ENCODE peak calls at places on chromosomes 1 and 21, in five cellular contexts. One of them, this sample, is unnamed.

GRCh38 chr1:33763406-33763805 is 100.5 kb upstream of the HMGB4 start:
- DNase-seq in GM12878: no peak
- DNase-seq in SK-N-SH: no peak
- DNase-seq in K562: no peak
- DNase-seq in HepG2: no peak
- DNase-seq in this sample: no peak

GRCh38 chr1:223217781-223218180 is 74.7 kb upstream of the TLR5 start:
- DNase-seq in GM12878: no peak
- DNase-seq in SK-N-SH: no peak
- DNase-seq in K562: no peak
- DNase-seq in HepG2: no peak
- DNase-seq in this sample: no peak

GRCh38 chr1:6445062-6445763 is 20.6 kb downstream of the ESPN start:
- DNase-seq in GM12878: no peak
- DNase-seq in SK-N-SH: peak; percentile 71
- DNase-seq in K562: no peak
- DNase-seq in HepG2: peak; percentile 74
- DNase-seq in this sample: no peak

GRCh38 chr1:156725683-156726280 is 2.5 kb upstream of the METTL25B start:
- DNase-seq in GM12878: peak; percentile 64
- DNase-seq in SK-N-SH: peak; percentile 84
- DNase-seq in K562: peak; percentile 76
- DNase-seq in HepG2: peak; percentile 84
- DNase-seq in this sample: peak; percentile 89

GRCh38 chr1:202968895-202969295 is 1.8 kb upstream of the CYB5R1 start:
- DNase-seq in GM12878: peak; percentile 33
- DNase-seq in SK-N-SH: peak; percentile 62
- DNase-seq in K562: peak; percentile 77
- DNase-seq in HepG2: peak; percentile 78
- DNase-seq in this sample: peak; percentile 82

GRCh38 chr1:55214214-55214902 is 806 bp downstream of the USP24 start:
- DNase-seq in GM12878: no peak
- DNase-seq in SK-N-SH: peak; percentile 82
- DNase-seq in K562: peak; percentile 85
- DNase-seq in HepG2: peak; percentile 31
- DNase-seq in this sample: peak; percentile 67

GRCh38 chr1:172427191-172427590 is 6.7 kb downstream of the C1orf105 start:
- DNase-seq in GM12878: no peak
- DNase-seq in SK-N-SH: no peak
- DNase-seq in K562: no peak
- DNase-seq in HepG2: no peak
- DNase-seq in this sample: no peak

GRCh38 chr21:42572906-42573495 is 59.3 kb downstream of the SLC37A1 start:
- DNase-seq in GM12878: no peak
- DNase-seq in SK-N-SH: no peak
- DNase-seq in K562: no peak
- DNase-seq in HepG2: no peak
- DNase-seq in this sample: no peak

GRCh38 chr1:23473037-23473800 is 10.8 kb downstream of the ASAP3 start:
- DNase-seq in GM12878: no peak
- DNase-seq in SK-N-SH: no peak
- DNase-seq in K562: no peak
- DNase-seq in HepG2: peak; percentile 74
- DNase-seq in this sample: no peak

GRCh38 chr1:181089777-181090505 is 1.4 kb downstream of the IER5 start:
- DNase-seq in GM12878: no peak
- DNase-seq in SK-N-SH: peak; percentile 80
- DNase-seq in K562: peak; percentile 82
- DNase-seq in HepG2: peak; percentile 30
- DNase-seq in this sample: no peak

GRCh38 chr1:203264052-203264501 is 34.6 kb upstream of the CHIT1 start:
- DNase-seq in GM12878: no peak
- DNase-seq in SK-N-SH: no peak
- DNase-seq in K562: no peak
- DNase-seq in HepG2: no peak
- DNase-seq in this sample: no peak

GRCh38 chr1:17192394-17193221 is 12.3 kb upstream of the PADI1 start:
- DNase-seq in GM12878: no peak
- DNase-seq in SK-N-SH: no peak
- DNase-seq in K562: no peak
- DNase-seq in HepG2: no peak
- DNase-seq in this sample: no peak

GRCh38 chr1:25641931-25642611 is 25.5 kb downstream of the MAN1C1 start:
- DNase-seq in GM12878: no peak
- DNase-seq in SK-N-SH: no peak
- DNase-seq in K562: no peak
- DNase-seq in HepG2: no peak
- DNase-seq in this sample: peak; percentile 2

GRCh38 chr1:60664079-60664478 is 418.3 kb upstream of the NFIA start:
- DNase-seq in GM12878: no peak
- DNase-seq in SK-N-SH: no peak
- DNase-seq in K562: no peak
- DNase-seq in HepG2: no peak
- DNase-seq in this sample: no peak

GRCh38 chr21:42614811-42615342 is 38.5 kb upstream of the PDE9A start:
- DNase-seq in GM12878: no peak
- DNase-seq in SK-N-SH: peak; percentile 60
- DNase-seq in K562: no peak
- DNase-seq in HepG2: peak; percentile 76
- DNase-seq in this sample: peak; percentile 39

GRCh38 chr21:44742418-44743153 is 31.2 kb upstream of the TSPEAR start:
- DNase-seq in GM12878: no peak
- DNase-seq in SK-N-SH: no peak
- DNase-seq in K562: no peak
- DNase-seq in HepG2: peak; percentile 30
- DNase-seq in this sample: no peak

GRCh38 chr1:109399326-109399957 is 1.7 kb upstream of the SORT1 start:
- DNase-seq in GM12878: no peak
- DNase-seq in SK-N-SH: peak; percentile 59
- DNase-seq in K562: peak; percentile 57
- DNase-seq in HepG2: peak; percentile 72
- DNase-seq in this sample: peak; percentile 41

GRCh38 chr1:25875154-25875855 is at the start of gene PAQR7:
- DNase-seq in GM12878: no peak
- DNase-seq in SK-N-SH: peak; percentile 92
- DNase-seq in K562: peak; percentile 97
- DNase-seq in HepG2: peak; percentile 67
- DNase-seq in this sample: peak; percentile 73

GRCh38 chr1:113783254-113784103 is 24.2 kb upstream of the PHTF1 start:
- DNase-seq in GM12878: peak; percentile 55
- DNase-seq in SK-N-SH: no peak
- DNase-seq in K562: no peak
- DNase-seq in HepG2: no peak
- DNase-seq in this sample: no peak

GRCh38 chr1:177206831-177207230 is 36.1 kb downstream of the BRINP2 start:
- DNase-seq in GM12878: no peak
- DNase-seq in SK-N-SH: no peak
- DNase-seq in K562: no peak
- DNase-seq in HepG2: no peak
- DNase-seq in this sample: no peak

GRCh38 chr1:212497553-212497952 is 64.8 kb downstream of the NENF start:
- DNase-seq in GM12878: no peak
- DNase-seq in SK-N-SH: no peak
- DNase-seq in K562: no peak
- DNase-seq in HepG2: no peak
- DNase-seq in this sample: no peak

GRCh38 chr1:41365772-41366427 is 4.7 kb downstream of the FOXO6 start:
- DNase-seq in GM12878: peak; percentile 19
- DNase-seq in SK-N-SH: no peak
- DNase-seq in K562: no peak
- DNase-seq in HepG2: no peak
- DNase-seq in this sample: no peak

GRCh38 chr1:186046437-186047233 is 312.4 kb downstream of the HMCN1 start:
- DNase-seq in GM12878: no peak
- DNase-seq in SK-N-SH: no peak
- DNase-seq in K562: peak; percentile 18
- DNase-seq in HepG2: no peak
- DNase-seq in this sample: no peak

GRCh38 chr1:232625319-232625868 is 4.5 kb downstream of the SIPA1L2 start:
- DNase-seq in GM12878: no peak
- DNase-seq in SK-N-SH: no peak
- DNase-seq in K562: no peak
- DNase-seq in HepG2: no peak
- DNase-seq in this sample: no peak

GRCh38 chr1:16921391-16922185 is at the start of gene CROCC:
- DNase-seq in GM12878: no peak
- DNase-seq in SK-N-SH: peak; percentile 93
- DNase-seq in K562: peak; percentile 23
- DNase-seq in HepG2: no peak
- DNase-seq in this sample: no peak

GRCh38 chr1:19250629-19251304 is 557 bp downstream of the EMC1 start:
- DNase-seq in GM12878: no peak
- DNase-seq in SK-N-SH: no peak
- DNase-seq in K562: peak; percentile 52
- DNase-seq in HepG2: peak; percentile 18
- DNase-seq in this sample: peak; percentile 30

GRCh38 chr1:38223391-38223790 is 176.8 kb upstream of the POU3F1 start:
- DNase-seq in GM12878: no peak
- DNase-seq in SK-N-SH: no peak
- DNase-seq in K562: no peak
- DNase-seq in HepG2: no peak
- DNase-seq in this sample: no peak

GRCh38 chr1:43538143-43538487 is 7.4 kb downstream of the PTPRF start:
- DNase-seq in GM12878: no peak
- DNase-seq in SK-N-SH: no peak
- DNase-seq in K562: no peak
- DNase-seq in HepG2: no peak
- DNase-seq in this sample: no peak

GRCh38 chr1:201326710-201327109 is 43.4 kb downstream of the PKP1 start:
- DNase-seq in GM12878: no peak
- DNase-seq in SK-N-SH: no peak
- DNase-seq in K562: no peak
- DNase-seq in HepG2: no peak
- DNase-seq in this sample: no peak

GRCh38 chr1:201593200-201593828 is 54.4 kb downstream of the NAV1 start:
- DNase-seq in GM12878: no peak
- DNase-seq in SK-N-SH: peak; percentile 71
- DNase-seq in K562: no peak
- DNase-seq in HepG2: no peak
- DNase-seq in this sample: no peak

GRCh38 chr1:117860906-117861610 is 68.4 kb downstream of the GDAP2 start:
- DNase-seq in GM12878: no peak
- DNase-seq in SK-N-SH: no peak
- DNase-seq in K562: no peak
- DNase-seq in HepG2: no peak
- DNase-seq in this sample: no peak

GRCh38 chr1:234188454-234188792 is 184.8 kb upstream of the COA6 start:
- DNase-seq in GM12878: peak; percentile 12
- DNase-seq in SK-N-SH: no peak
- DNase-seq in K562: no peak
- DNase-seq in HepG2: peak; percentile 34
- DNase-seq in this sample: no peak

GRCh38 chr1:32180186-32181060 is 948 bp downstream of the TXLNA start:
- DNase-seq in GM12878: no peak
- DNase-seq in SK-N-SH: peak; percentile 80
- DNase-seq in K562: peak; percentile 66
- DNase-seq in HepG2: peak; percentile 18
- DNase-seq in this sample: peak; percentile 72

GRCh38 chr1:225945564-225945963 is 4.5 kb upstream of the LEFTY2 start:
- DNase-seq in GM12878: no peak
- DNase-seq in SK-N-SH: no peak
- DNase-seq in K562: peak; percentile 6
- DNase-seq in HepG2: no peak
- DNase-seq in this sample: no peak

GRCh38 chr1:77388655-77389054 is 106.8 kb downstream of the AK5 start:
- DNase-seq in GM12878: no peak
- DNase-seq in SK-N-SH: no peak
- DNase-seq in K562: no peak
- DNase-seq in HepG2: no peak
- DNase-seq in this sample: no peak

GRCh38 chr1:77383236-77383635 is 101.4 kb downstream of the AK5 start:
- DNase-seq in GM12878: no peak
- DNase-seq in SK-N-SH: no peak
- DNase-seq in K562: no peak
- DNase-seq in HepG2: no peak
- DNase-seq in this sample: no peak

GRCh38 chr1:77385551-77385950 is 103.7 kb downstream of the AK5 start:
- DNase-seq in GM12878: no peak
- DNase-seq in SK-N-SH: no peak
- DNase-seq in K562: no peak
- DNase-seq in HepG2: no peak
- DNase-seq in this sample: no peak

GRCh38 chr1:77387553-77387952 is 105.7 kb downstream of the AK5 start:
- DNase-seq in GM12878: no peak
- DNase-seq in SK-N-SH: no peak
- DNase-seq in K562: no peak
- DNase-seq in HepG2: no peak
- DNase-seq in this sample: no peak

GRCh38 chr1:77386276-77386675 is 104.5 kb downstream of the AK5 start:
- DNase-seq in GM12878: no peak
- DNase-seq in SK-N-SH: no peak
- DNase-seq in K562: no peak
- DNase-seq in HepG2: no peak
- DNase-seq in this sample: no peak
- TF ChIP-seq FOXM1 in GM12878: no peak
- TF ChIP-seq FOXM1 in SK-N-SH: no peak
- TF ChIP-seq FOXM1 in K562: no peak
- TF ChIP-seq FOXM1 in HepG2: no peak
- TF ChIP-seq FOXM1 in this sample: no peak

GRCh38 chr1:30606166-30606565 is 117.2 kb downstream of the MATN1 start:
- DNase-seq in GM12878: no peak
- DNase-seq in SK-N-SH: no peak
- DNase-seq in K562: no peak
- DNase-seq in HepG2: no peak
- DNase-seq in this sample: no peak
- TF ChIP-seq FOXM1 in GM12878: no peak
- TF ChIP-seq FOXM1 in SK-N-SH: no peak
- TF ChIP-seq FOXM1 in K562: no peak
- TF ChIP-seq FOXM1 in HepG2: no peak
- TF ChIP-seq FOXM1 in this sample: no peak

DNA sequence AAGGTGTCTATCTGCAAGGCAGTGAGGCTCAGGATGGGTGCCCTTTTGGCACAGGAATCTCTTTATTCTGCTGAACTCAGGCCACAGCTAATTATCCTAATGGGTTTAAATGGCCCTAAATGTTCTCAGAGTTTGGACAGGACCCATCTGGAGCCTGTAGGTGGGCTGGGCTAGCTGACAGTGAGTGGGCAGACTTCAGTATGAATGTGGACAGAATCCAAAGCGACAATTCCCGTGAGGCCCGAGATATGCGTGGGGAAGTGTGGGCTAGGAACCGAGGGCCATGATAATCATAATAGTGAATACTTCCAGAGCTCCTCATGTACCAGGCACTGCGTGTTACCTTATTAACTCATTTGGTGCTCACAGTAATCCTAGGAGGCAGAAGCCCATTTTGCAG is 165.3 kb downstream of the GRIK3 start:
- DNase-seq in GM12878: no peak
- DNase-seq in SK-N-SH: no peak
- DNase-seq in K562: no peak
- DNase-seq in HepG2: no peak
- DNase-seq in this sample: no peak
- TF ChIP-seq FOXM1 in GM12878: no peak
- TF ChIP-seq FOXM1 in SK-N-SH: no peak
- TF ChIP-seq FOXM1 in K562: no peak
- TF ChIP-seq FOXM1 in HepG2: no peak
- TF ChIP-seq FOXM1 in this sample: no peak

GRCh38 chr1:198056255-198056654 is 100.5 kb upstream of the NEK7 start:
- DNase-seq in GM12878: no peak
- DNase-seq in SK-N-SH: peak; percentile 2
- DNase-seq in K562: no peak
- DNase-seq in HepG2: peak; percentile 5
- DNase-seq in this sample: peak; percentile 43
- TF ChIP-seq FOXM1 in GM12878: no peak
- TF ChIP-seq FOXM1 in SK-N-SH: no peak
- TF ChIP-seq FOXM1 in K562: no peak
- TF ChIP-seq FOXM1 in HepG2: no peak
- TF ChIP-seq FOXM1 in this sample: no peak

This sample was measured in HEK293T.